ENCODE peak calls at places on chromosomes 12 and 14, in six cellular contexts. R is H1, F is HepG2, A is GM12878, P is SK-N-SH, G is K562. J is an unnamed sample.

GRCh38 chr14:90999299-90999698 is 61.1 kb downstream of the RPS6KA5 start:
- DNase-seq in A (no peak), G (no peak), P (no peak), F (no peak), R (no peak), J (no peak)

GRCh38 chr12:3233813-3234212 is 156.6 kb downstream of the TSPAN9 start:
- DNase-seq in G (no peak), P (no peak), F (no peak), A (no peak), R (no peak), J (no peak)

GRCh38 chr14:102028733-102029132 is 58.1 kb downstream of the HSP90AA1 start:
- DNase-seq in R (no peak), F (no peak), A (no peak), P (no peak), G (no peak), J (no peak)

GRCh38 chr14:65783576-65783975 is 371.0 kb downstream of the FUT8 start:
- DNase-seq in G (no peak), F (no peak), R (no peak), A (no peak), P (no peak), J (no peak)

GRCh38 chr12:81141220-81141619 is 63.3 kb downstream of the ACSS3 start:
- DNase-seq in F (peak), G (no peak), R (no peak), P (no peak), A (no peak), J (no peak)

GRCh38 chr12:50387487-50387886 is 8.9 kb downstream of the FAM186A start:
- DNase-seq in F (no peak), P (no peak), R (peak), A (no peak), G (no peak), J (no peak)

GRCh38 chr14:55697358-55697985 is 117.5 kb downstream of the KTN1 start:
- DNase-seq in P (no peak), R (no peak), G (no peak), A (no peak), F (no peak), J (no peak)

GRCh38 chr14:73241481-73242165 is 4.3 kb downstream of the PAPLN start:
- DNase-seq in G (no peak), F (no peak), A (no peak), R (peak), P (peak), J (no peak)

GRCh38 chr12:104859144-104859543 is 98.9 kb downstream of the SLC41A2 start:
- DNase-seq in R (no peak), G (no peak), A (no peak), F (no peak), P (no peak), J (no peak)

GRCh38 chr14:89144642-89145041 is 272.4 kb downstream of the FOXN3 start:
- DNase-seq in F (peak), A (no peak), G (no peak), R (no peak), P (no peak), J (no peak)

GRCh38 chr12:89351489-89352241 is 636 bp downstream of the DUSP6 start:
- DNase-seq in R (peak), P (peak), G (no peak), A (no peak), F (no peak), J (no peak)

GRCh38 chr14:33794791-33795300 is 156.0 kb downstream of the EGLN3 start:
- DNase-seq in G (no peak), F (no peak), A (no peak), R (no peak), P (no peak), J (no peak)

GRCh38 chr14:58426819-58427288 is 477 bp downstream of the TIMM9 start:
- DNase-seq in R (peak), F (peak), A (no peak), P (peak), G (peak), J (peak)

GRCh38 chr12:81758421-81759214 is 532 bp downstream of the PPFIA2 start:
- DNase-seq in A (no peak), F (no peak), P (peak), G (no peak), R (peak), J (no peak)

GRCh38 chr14:60106341-60106740 is 14.6 kb downstream of the PCNX4 start:
- DNase-seq in G (no peak), R (no peak), F (no peak), A (no peak), P (no peak), J (no peak)

GRCh38 chr12:30678221-30678620 is 17.4 kb downstream of the IPO8 start:
- DNase-seq in P (no peak), A (no peak), R (no peak), G (no peak), F (no peak), J (no peak)

GRCh38 chr14:22598896-22599244 is 770 bp downstream of the ABHD4 start:
- DNase-seq in P (no peak), F (peak), G (peak), A (no peak), R (no peak), J (no peak)

GRCh38 chr14:97129639-97130038 is 332.5 kb downstream of the VRK1 start:
- DNase-seq in G (no peak), P (no peak), F (no peak), A (no peak), R (no peak), J (no peak)

GRCh38 chr12:69900720-69901131 is 75.7 kb downstream of the MYRFL start:
- DNase-seq in G (peak), F (peak), A (no peak), R (peak), P (peak), J (peak)

GRCh38 chr12:69896653-69897381 is 71.8 kb downstream of the MYRFL start:
- DNase-seq in P (no peak), F (no peak), G (no peak), A (no peak), R (peak), J (no peak)

GRCh38 chr12:69897744-69898143 is 72.7 kb downstream of the MYRFL start:
- DNase-seq in G (no peak), P (no peak), F (no peak), R (no peak), A (no peak), J (no peak)

GRCh38 chr12:69901141-69901900 is 76.3 kb downstream of the MYRFL start:
- DNase-seq in G (no peak), F (no peak), P (no peak), R (no peak), A (no peak), J (no peak)

DNA sequence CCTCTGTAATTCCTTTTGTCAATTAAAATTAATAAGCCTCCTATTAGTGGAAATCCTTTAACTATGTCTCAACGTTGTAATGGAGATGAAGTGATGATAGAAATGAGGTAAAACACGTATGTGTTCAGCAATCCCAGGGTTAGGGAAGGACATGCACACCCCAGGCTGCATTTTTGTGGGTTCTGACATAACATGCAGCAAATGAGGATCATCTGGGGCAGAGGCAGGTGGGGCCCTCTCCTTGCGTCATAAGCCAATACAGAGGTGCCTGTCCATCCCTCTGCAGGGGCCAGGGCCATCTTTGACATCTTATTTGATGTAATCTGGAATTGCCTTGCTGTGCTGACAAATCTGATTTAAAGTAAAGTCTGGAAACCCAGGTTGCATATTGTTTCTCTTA is 73.2 kb downstream of the MYRFL start:
- DNase-seq in P (no peak), A (no peak), F (no peak), R (no peak), G (no peak), J (no peak)
- TF ChIP-seq GABPA in P (no peak), A (no peak), F (no peak), R (no peak), G (no peak), J (no peak)

DNA sequence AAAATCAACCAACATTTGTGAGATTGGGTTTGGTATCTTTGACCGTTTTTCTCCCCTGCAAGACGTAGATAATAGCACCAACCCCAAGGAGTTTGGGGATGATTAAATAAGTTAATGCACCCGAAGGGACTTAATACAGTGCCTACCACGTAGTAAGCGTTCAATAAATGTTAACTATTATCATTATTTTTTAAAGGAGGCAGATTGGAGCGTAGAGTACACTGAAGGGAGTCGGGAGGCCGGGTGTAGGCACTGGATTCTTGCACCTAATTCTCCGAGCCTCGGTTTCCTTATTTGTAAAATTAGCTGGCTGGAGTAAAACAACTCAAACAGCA is 367 bp upstream of the FRS2 start:
- DNase-seq in A (no peak), G (no peak), F (no peak), P (no peak), R (no peak), J (no peak)
- H3K4me3 ChIP-seq in A (peak), G (peak), F (peak), P (peak), R (peak), J (peak)

GRCh38 chr12:87136330-87136976 is 880.3 kb upstream of the MGAT4C start:
- DNase-seq in G (no peak), F (no peak), R (no peak), P (no peak), A (no peak), J (no peak)
- TF ChIP-seq GABPA in G (no peak), F (no peak), R (no peak), P (no peak), A (no peak), J (no peak)

GRCh38 chr12:108691995-108692808 is 39.1 kb downstream of the CORO1C start:
- DNase-seq in R (no peak), G (no peak), F (no peak), A (no peak), P (no peak), J (no peak)
- H3K4me3 ChIP-seq in R (no peak), G (peak), F (no peak), A (peak), P (peak), J (peak)

GRCh38 chr14:105500036-105500725 is 9.1 kb downstream of the TEDC1 start:
- DNase-seq in R (no peak), F (no peak), G (no peak), A (no peak), P (peak), J (no peak)

GRCh38 chr14:105502446-105503295 is 11.6 kb downstream of the TEDC1 start:
- DNase-seq in R (no peak), G (no peak), F (no peak), P (peak), A (no peak), J (no peak)

GRCh38 chr14:105499256-105500035 is 8.4 kb downstream of the TEDC1 start:
- DNase-seq in A (no peak), R (no peak), P (peak), G (no peak), F (peak), J (no peak)

GRCh38 chr14:105501504-105502291 is 10.7 kb downstream of the TEDC1 start:
- DNase-seq in P (no peak), G (no peak), F (no peak), R (no peak), A (no peak), J (no peak)

GRCh38 chr14:105500726-105501101 is 9.7 kb downstream of the TEDC1 start:
- DNase-seq in A (no peak), R (no peak), F (no peak), P (peak), G (no peak), J (no peak)
- TF ChIP-seq GABPA in A (no peak), R (no peak), F (no peak), P (no peak), G (no peak), J (no peak)

GRCh38 chr12:114685869-114686268 is 1.9 kb upstream of the TBX3 start:
- DNase-seq in P (no peak), A (no peak), G (no peak), F (no peak), R (no peak), J (no peak)
- H3K4me3 ChIP-seq in P (no peak), A (no peak), G (no peak), F (no peak), R (no peak), J (no peak)

DNA sequence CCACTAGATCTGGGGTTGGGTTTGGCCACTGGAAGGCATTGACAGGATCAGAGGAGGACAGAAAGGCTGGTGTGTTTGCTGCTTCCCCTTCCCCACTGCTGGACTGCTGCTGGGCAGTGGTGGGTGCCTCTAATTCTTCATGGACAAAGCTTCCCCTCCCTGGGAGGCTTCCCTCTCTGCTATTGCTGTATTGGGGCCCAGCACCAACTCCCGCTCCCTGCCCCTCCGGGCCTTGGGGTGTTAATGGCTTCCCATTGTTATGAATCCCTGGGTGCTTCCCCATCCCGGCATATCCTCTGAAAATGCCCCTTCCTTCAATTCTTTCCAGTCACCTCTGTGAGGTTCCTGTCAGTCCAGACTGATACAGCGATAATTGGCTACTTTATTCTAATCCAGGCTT is 310.2 kb downstream of the GLT1D1 start:
- DNase-seq in R (no peak), A (no peak), F (no peak), P (no peak), G (no peak), J (no peak)
- TF ChIP-seq GABPA in R (no peak), A (no peak), F (no peak), P (no peak), G (no peak), J (no peak)